ENCODE peak calls at places on chromosomes 7 and 10, in eight cellular contexts. T is anterior cingulate cortex, U is NCI-H2107, S is NCI-H524, Y is NAMALWA, R is NCI-H1092, X is COLO829, N is lung microvascular endothelial cell. H is an unnamed sample.

GRCh38 chr10:130064783-130065182 is 45.8 kb downstream of the C10orf143 start:
- DNase-seq in Y (no peak), T (no peak), U (no peak), X (no peak), R (no peak), N (no peak), S (peak), H (no peak)

GRCh38 chr7:412731-413356 is 106.8 kb downstream of the PDGFA start:
- DNase-seq in T (no peak), R (no peak), X (no peak), S (peak), N (no peak), Y (no peak), U (no peak), H (no peak)

GRCh38 chr10:87865201-87866025 is 2.0 kb downstream of the PTEN start:
- DNase-seq in Y (peak), U (no peak), N (no peak), T (no peak), R (no peak), S (no peak), X (no peak), H (no peak)

GRCh38 chr7:76065016-76065612 is 17.2 kb downstream of the MDH2 start:
- DNase-seq in U (no peak), N (no peak), T (no peak), X (no peak), R (no peak), Y (no peak), S (no peak), H (no peak)

GRCh38 chr7:154440656-154441055 is 388.5 kb downstream of the DPP6 start:
- DNase-seq in T (no peak), R (no peak), X (no peak), Y (no peak), N (no peak), U (no peak), S (peak), H (no peak)

GRCh38 chr10:93006435-93007039 is 54.1 kb upstream of the CYP26C1 start:
- DNase-seq in X (peak), U (no peak), S (peak), R (peak), Y (peak), N (peak), T (no peak), H (peak)

GRCh38 chr10:118551535-118552100 is 43.8 kb downstream of the PRLHR start:
- DNase-seq in T (no peak), X (no peak), Y (no peak), N (no peak), S (no peak), U (no peak), R (no peak), H (no peak)

GRCh38 chr7:50265968-50266694 is 38.4 kb upstream of the IKZF1 start:
- DNase-seq in R (no peak), X (no peak), N (no peak), T (no peak), U (no peak), S (no peak), Y (peak), H (no peak)

GRCh38 chr10:86829472-86829871 is 73.1 kb downstream of the BMPR1A start:
- DNase-seq in N (no peak), T (no peak), R (no peak), U (no peak), S (no peak), Y (no peak), X (no peak), H (no peak)

GRCh38 chr7:133504825-133505224 is 251.9 kb downstream of the EXOC4 start:
- DNase-seq in U (no peak), X (no peak), Y (no peak), N (no peak), S (no peak), R (no peak), T (no peak), H (no peak)

GRCh38 chr7:3063016-3063753 is 19.5 kb upstream of the CARD11 start:
- DNase-seq in S (no peak), Y (peak), T (no peak), N (no peak), X (no peak), R (no peak), U (no peak), H (no peak)

GRCh38 chr7:83413425-83413824 is 235.5 kb downstream of the SEMA3E start:
- DNase-seq in S (no peak), R (no peak), Y (no peak), U (no peak), T (no peak), N (peak), X (no peak), H (no peak)

H was measured in SHP77.